ENCODE peak calls at places on chromosomes 12 and 14, in eight cellular contexts. One of them, this sample, is unnamed.

GRCh38 chr14:67335781-67336180 is 23.8 kb downstream of the ATP6V1D start:
- DNase-seq in substantia nigra: no peak
- DNase-seq in activated T-helper 1 cell treated with Interleukin-2 at 50 U/mL for 16 hours: no peak
- DNase-seq in Peyer's patch: no peak
- DNase-seq in heart right ventricle: no peak
- DNase-seq in left ventricle myocardium inferior: no peak
- DNase-seq in GM23248: peak
- DNase-seq in stomach: no peak
- DNase-seq in this sample: no peak

GRCh38 chr14:104937694-104938365 is 13.2 kb downstream of the PLD4 start:
- DNase-seq in left ventricle myocardium inferior: no peak
- DNase-seq in GM23248: no peak
- DNase-seq in activated T-helper 1 cell treated with Interleukin-2 at 50 U/mL for 16 hours: no peak
- DNase-seq in stomach: no peak
- DNase-seq in substantia nigra: no peak
- DNase-seq in Peyer's patch: no peak
- DNase-seq in heart right ventricle: no peak
- DNase-seq in this sample: no peak

GRCh38 chr12:106080786-106081185 is 58.0 kb downstream of the NUAK1 start:
- DNase-seq in GM23248: peak
- DNase-seq in heart right ventricle: no peak
- DNase-seq in activated T-helper 1 cell treated with Interleukin-2 at 50 U/mL for 16 hours: no peak
- DNase-seq in Peyer's patch: no peak
- DNase-seq in stomach: no peak
- DNase-seq in left ventricle myocardium inferior: no peak
- DNase-seq in substantia nigra: no peak
- DNase-seq in this sample: no peak

GRCh38 chr12:45705404-45705803 is 24.1 kb upstream of the ARID2 start:
- DNase-seq in Peyer's patch: no peak
- DNase-seq in stomach: no peak
- DNase-seq in activated T-helper 1 cell treated with Interleukin-2 at 50 U/mL for 16 hours: no peak
- DNase-seq in GM23248: no peak
- DNase-seq in left ventricle myocardium inferior: no peak
- DNase-seq in heart right ventricle: no peak
- DNase-seq in substantia nigra: no peak
- DNase-seq in this sample: no peak

GRCh38 chr12:127809236-127809635 is 457.7 kb upstream of the TMEM132C start:
- DNase-seq in left ventricle myocardium inferior: no peak
- DNase-seq in GM23248: peak
- DNase-seq in activated T-helper 1 cell treated with Interleukin-2 at 50 U/mL for 16 hours: no peak
- DNase-seq in Peyer's patch: no peak
- DNase-seq in stomach: no peak
- DNase-seq in heart right ventricle: no peak
- DNase-seq in substantia nigra: no peak
- DNase-seq in this sample: no peak

GRCh38 chr12:51917746-51918453 is 10.6 kb downstream of the ACVRL1 start:
- DNase-seq in activated T-helper 1 cell treated with Interleukin-2 at 50 U/mL for 16 hours: no peak
- DNase-seq in stomach: peak
- DNase-seq in heart right ventricle: peak
- DNase-seq in substantia nigra: no peak
- DNase-seq in Peyer's patch: no peak
- DNase-seq in left ventricle myocardium inferior: no peak
- DNase-seq in GM23248: no peak
- DNase-seq in this sample: no peak

GRCh38 chr12:56635539-56636117 is 5.5 kb upstream of the BAZ2A start:
- DNase-seq in Peyer's patch: no peak
- DNase-seq in substantia nigra: no peak
- DNase-seq in activated T-helper 1 cell treated with Interleukin-2 at 50 U/mL for 16 hours: no peak
- DNase-seq in left ventricle myocardium inferior: no peak
- DNase-seq in GM23248: no peak
- DNase-seq in stomach: no peak
- DNase-seq in heart right ventricle: no peak
- DNase-seq in this sample: no peak

GRCh38 chr14:90416649-90417237 is 19.9 kb downstream of the CALM1 start:
- DNase-seq in substantia nigra: no peak
- DNase-seq in left ventricle myocardium inferior: no peak
- DNase-seq in heart right ventricle: no peak
- DNase-seq in activated T-helper 1 cell treated with Interleukin-2 at 50 U/mL for 16 hours: no peak
- DNase-seq in GM23248: no peak
- DNase-seq in stomach: no peak
- DNase-seq in Peyer's patch: no peak
- DNase-seq in this sample: no peak

GRCh38 chr12:47360771-47361388 is 281.1 kb upstream of the AMIGO2 start:
- DNase-seq in Peyer's patch: no peak
- DNase-seq in heart right ventricle: no peak
- DNase-seq in left ventricle myocardium inferior: no peak
- DNase-seq in substantia nigra: no peak
- DNase-seq in GM23248: no peak
- DNase-seq in activated T-helper 1 cell treated with Interleukin-2 at 50 U/mL for 16 hours: peak
- DNase-seq in stomach: no peak
- DNase-seq in this sample: no peak

GRCh38 chr12:7122876-7123769 is 5.6 kb downstream of the RBP5 start:
- DNase-seq in GM23248: no peak
- DNase-seq in activated T-helper 1 cell treated with Interleukin-2 at 50 U/mL for 16 hours: no peak
- DNase-seq in stomach: no peak
- DNase-seq in heart right ventricle: peak
- DNase-seq in Peyer's patch: no peak
- DNase-seq in left ventricle myocardium inferior: peak
- DNase-seq in substantia nigra: no peak
- DNase-seq in this sample: no peak

GRCh38 chr12:68272732-68273131 is 19.3 kb upstream of the IL22 start:
- DNase-seq in left ventricle myocardium inferior: no peak
- DNase-seq in substantia nigra: no peak
- DNase-seq in GM23248: no peak
- DNase-seq in heart right ventricle: no peak
- DNase-seq in activated T-helper 1 cell treated with Interleukin-2 at 50 U/mL for 16 hours: no peak
- DNase-seq in stomach: no peak
- DNase-seq in Peyer's patch: no peak
- DNase-seq in this sample: no peak

GRCh38 chr12:53506881-53507719 is at the start of gene NPFF:
- DNase-seq in Peyer's patch: no peak
- DNase-seq in stomach: no peak
- DNase-seq in GM23248: no peak
- DNase-seq in substantia nigra: no peak
- DNase-seq in heart right ventricle: no peak
- DNase-seq in activated T-helper 1 cell treated with Interleukin-2 at 50 U/mL for 16 hours: no peak
- DNase-seq in left ventricle myocardium inferior: no peak
- DNase-seq in this sample: no peak

GRCh38 chr12:117124421-117125274 is 25.4 kb upstream of the TESC start:
- DNase-seq in Peyer's patch: no peak
- DNase-seq in substantia nigra: no peak
- DNase-seq in left ventricle myocardium inferior: no peak
- DNase-seq in activated T-helper 1 cell treated with Interleukin-2 at 50 U/mL for 16 hours: no peak
- DNase-seq in GM23248: peak
- DNase-seq in stomach: no peak
- DNase-seq in heart right ventricle: no peak
- DNase-seq in this sample: no peak

GRCh38 chr14:72894623-72895378 is 900 bp upstream of the DPF3 start:
- DNase-seq in activated T-helper 1 cell treated with Interleukin-2 at 50 U/mL for 16 hours: no peak
- DNase-seq in stomach: no peak
- DNase-seq in substantia nigra: no peak
- DNase-seq in GM23248: peak
- DNase-seq in heart right ventricle: peak
- DNase-seq in Peyer's patch: peak
- DNase-seq in left ventricle myocardium inferior: peak
- DNase-seq in this sample: no peak

GRCh38 chr12:109561711-109562030 is 11.6 kb downstream of the MMAB start:
- DNase-seq in activated T-helper 1 cell treated with Interleukin-2 at 50 U/mL for 16 hours: no peak
- DNase-seq in Peyer's patch: no peak
- DNase-seq in stomach: no peak
- DNase-seq in GM23248: no peak
- DNase-seq in substantia nigra: no peak
- DNase-seq in heart right ventricle: no peak
- DNase-seq in left ventricle myocardium inferior: no peak
- DNase-seq in this sample: no peak

GRCh38 chr14:97298331-97298730 is 501.1 kb downstream of the VRK1 start:
- DNase-seq in heart right ventricle: no peak
- DNase-seq in stomach: no peak
- DNase-seq in Peyer's patch: no peak
- DNase-seq in activated T-helper 1 cell treated with Interleukin-2 at 50 U/mL for 16 hours: no peak
- DNase-seq in left ventricle myocardium inferior: no peak
- DNase-seq in substantia nigra: no peak
- DNase-seq in GM23248: no peak
- DNase-seq in this sample: no peak

GRCh38 chr12:15151141-15152091 is 69.8 kb downstream of the RERG start:
- DNase-seq in substantia nigra: no peak
- DNase-seq in GM23248: peak
- DNase-seq in left ventricle myocardium inferior: no peak
- DNase-seq in Peyer's patch: no peak
- DNase-seq in activated T-helper 1 cell treated with Interleukin-2 at 50 U/mL for 16 hours: no peak
- DNase-seq in heart right ventricle: no peak
- DNase-seq in stomach: no peak
- DNase-seq in this sample: no peak

GRCh38 chr12:77833329-77833728 is 2.6 kb downstream of the NAV3 start:
- DNase-seq in left ventricle myocardium inferior: no peak
- DNase-seq in Peyer's patch: no peak
- DNase-seq in substantia nigra: no peak
- DNase-seq in heart right ventricle: no peak
- DNase-seq in activated T-helper 1 cell treated with Interleukin-2 at 50 U/mL for 16 hours: no peak
- DNase-seq in GM23248: no peak
- DNase-seq in stomach: no peak
- DNase-seq in this sample: no peak

GRCh38 chr14:59677771-59678211 is 101.2 kb upstream of the CCDC175 start:
- DNase-seq in activated T-helper 1 cell treated with Interleukin-2 at 50 U/mL for 16 hours: no peak
- DNase-seq in heart right ventricle: no peak
- DNase-seq in Peyer's patch: no peak
- DNase-seq in left ventricle myocardium inferior: no peak
- DNase-seq in GM23248: peak
- DNase-seq in stomach: no peak
- DNase-seq in substantia nigra: no peak
- DNase-seq in this sample: no peak

GRCh38 chr12:75666126-75666979 is 154.9 kb upstream of the KRR1 start:
- DNase-seq in substantia nigra: no peak
- DNase-seq in activated T-helper 1 cell treated with Interleukin-2 at 50 U/mL for 16 hours: no peak
- DNase-seq in Peyer's patch: no peak
- DNase-seq in left ventricle myocardium inferior: no peak
- DNase-seq in GM23248: peak
- DNase-seq in stomach: no peak
- DNase-seq in heart right ventricle: no peak
- DNase-seq in this sample: no peak

GRCh38 chr12:12788675-12789368 is 3.4 kb downstream of the APOLD1 start:
- DNase-seq in GM23248: peak
- DNase-seq in Peyer's patch: no peak
- DNase-seq in left ventricle myocardium inferior: no peak
- DNase-seq in activated T-helper 1 cell treated with Interleukin-2 at 50 U/mL for 16 hours: peak
- DNase-seq in heart right ventricle: no peak
- DNase-seq in substantia nigra: peak
- DNase-seq in stomach: peak
- DNase-seq in this sample: no peak

GRCh38 chr12:49612210-49612609 is 6.8 kb upstream of the FAM186B start:
- DNase-seq in Peyer's patch: no peak
- DNase-seq in left ventricle myocardium inferior: no peak
- DNase-seq in heart right ventricle: no peak
- DNase-seq in GM23248: no peak
- DNase-seq in activated T-helper 1 cell treated with Interleukin-2 at 50 U/mL for 16 hours: no peak
- DNase-seq in substantia nigra: no peak
- DNase-seq in stomach: no peak
- DNase-seq in this sample: no peak

GRCh38 chr12:602700-603068 is 60.6 kb downstream of the NINJ2 start:
- DNase-seq in heart right ventricle: no peak
- DNase-seq in GM23248: no peak
- DNase-seq in left ventricle myocardium inferior: no peak
- DNase-seq in stomach: no peak
- DNase-seq in Peyer's patch: no peak
- DNase-seq in activated T-helper 1 cell treated with Interleukin-2 at 50 U/mL for 16 hours: no peak
- DNase-seq in substantia nigra: no peak
- DNase-seq in this sample: no peak

GRCh38 chr12:118052324-118053070 is 8.5 kb downstream of the WSB2 start:
- DNase-seq in stomach: peak
- DNase-seq in substantia nigra: no peak
- DNase-seq in Peyer's patch: peak
- DNase-seq in heart right ventricle: peak
- DNase-seq in activated T-helper 1 cell treated with Interleukin-2 at 50 U/mL for 16 hours: no peak
- DNase-seq in GM23248: peak
- DNase-seq in left ventricle myocardium inferior: peak
- DNase-seq in this sample: peak

GRCh38 chr12:52063986-52064649 is 5.7 kb upstream of the ATG101 start:
- DNase-seq in substantia nigra: no peak
- DNase-seq in heart right ventricle: peak
- DNase-seq in stomach: no peak
- DNase-seq in activated T-helper 1 cell treated with Interleukin-2 at 50 U/mL for 16 hours: no peak
- DNase-seq in Peyer's patch: no peak
- DNase-seq in GM23248: peak
- DNase-seq in left ventricle myocardium inferior: peak
- DNase-seq in this sample: peak

GRCh38 chr14:68748260-68748659 is 44.6 kb downstream of the ZFP36L1 start:
- DNase-seq in substantia nigra: no peak
- DNase-seq in stomach: no peak
- DNase-seq in left ventricle myocardium inferior: no peak
- DNase-seq in GM23248: no peak
- DNase-seq in activated T-helper 1 cell treated with Interleukin-2 at 50 U/mL for 16 hours: no peak
- DNase-seq in Peyer's patch: no peak
- DNase-seq in heart right ventricle: no peak
- DNase-seq in this sample: no peak

GRCh38 chr14:22822017-22822618 is 6.9 kb upstream of the SLC7A7 start:
- DNase-seq in left ventricle myocardium inferior: no peak
- DNase-seq in Peyer's patch: peak
- DNase-seq in activated T-helper 1 cell treated with Interleukin-2 at 50 U/mL for 16 hours: no peak
- DNase-seq in substantia nigra: no peak
- DNase-seq in stomach: no peak
- DNase-seq in heart right ventricle: no peak
- DNase-seq in GM23248: no peak
- DNase-seq in this sample: no peak

GRCh38 chr14:69077841-69078240 is 75.1 kb downstream of the DCAF5 start:
- DNase-seq in activated T-helper 1 cell treated with Interleukin-2 at 50 U/mL for 16 hours: no peak
- DNase-seq in Peyer's patch: no peak
- DNase-seq in substantia nigra: no peak
- DNase-seq in left ventricle myocardium inferior: no peak
- DNase-seq in heart right ventricle: no peak
- DNase-seq in stomach: no peak
- DNase-seq in GM23248: peak
- DNase-seq in this sample: no peak

GRCh38 chr12:127311695-127312364 is 955.1 kb upstream of the TMEM132C start:
- DNase-seq in activated T-helper 1 cell treated with Interleukin-2 at 50 U/mL for 16 hours: no peak
- DNase-seq in left ventricle myocardium inferior: no peak
- DNase-seq in GM23248: no peak
- DNase-seq in Peyer's patch: no peak
- DNase-seq in heart right ventricle: no peak
- DNase-seq in substantia nigra: no peak
- DNase-seq in stomach: no peak
- DNase-seq in this sample: no peak

GRCh38 chr12:66744956-66745383 is 66.1 kb upstream of the GRIP1 start:
- DNase-seq in Peyer's patch: no peak
- DNase-seq in activated T-helper 1 cell treated with Interleukin-2 at 50 U/mL for 16 hours: no peak
- DNase-seq in left ventricle myocardium inferior: no peak
- DNase-seq in heart right ventricle: no peak
- DNase-seq in GM23248: no peak
- DNase-seq in substantia nigra: no peak
- DNase-seq in stomach: no peak
- DNase-seq in this sample: no peak

GRCh38 chr12:58616618-58617017 is 303.7 kb downstream of the LRIG3 start:
- DNase-seq in Peyer's patch: no peak
- DNase-seq in substantia nigra: no peak
- DNase-seq in left ventricle myocardium inferior: no peak
- DNase-seq in GM23248: no peak
- DNase-seq in activated T-helper 1 cell treated with Interleukin-2 at 50 U/mL for 16 hours: no peak
- DNase-seq in stomach: no peak
- DNase-seq in heart right ventricle: no peak
- DNase-seq in this sample: no peak

GRCh38 chr14:42047421-42048045 is 440.9 kb downstream of the LRFN5 start:
- DNase-seq in substantia nigra: no peak
- DNase-seq in activated T-helper 1 cell treated with Interleukin-2 at 50 U/mL for 16 hours: no peak
- DNase-seq in heart right ventricle: no peak
- DNase-seq in Peyer's patch: no peak
- DNase-seq in GM23248: no peak
- DNase-seq in stomach: no peak
- DNase-seq in left ventricle myocardium inferior: no peak
- DNase-seq in this sample: no peak